ENCODE peak calls at places on chromosome 11, in five cellular contexts. One of them, this sample, is unnamed.

GRCh38 chr11:19844806-19845205 is 132.2 kb downstream of the NAV2 start:
- DNase-seq in spleen: no peak
- DNase-seq in cardiac muscle cell: no peak
- DNase-seq in fibroblast of pulmonary artery: no peak
- DNase-seq in choroid plexus epithelial cell: no peak
- DNase-seq in this sample: no peak

GRCh38 chr11:22465620-22466019 is 127.4 kb downstream of the SLC17A6 start:
- DNase-seq in spleen: no peak
- DNase-seq in cardiac muscle cell: no peak
- DNase-seq in fibroblast of pulmonary artery: no peak
- DNase-seq in choroid plexus epithelial cell: no peak
- DNase-seq in this sample: no peak

GRCh38 chr11:116326146-116326545 is 446.6 kb downstream of the BUD13 start:
- DNase-seq in spleen: no peak
- DNase-seq in cardiac muscle cell: no peak
- DNase-seq in fibroblast of pulmonary artery: no peak
- DNase-seq in choroid plexus epithelial cell: no peak
- DNase-seq in this sample: no peak

GRCh38 chr11:71300187-71300586 is 47.8 kb upstream of the SHANK2 start:
- DNase-seq in spleen: no peak
- DNase-seq in cardiac muscle cell: no peak
- DNase-seq in fibroblast of pulmonary artery: no peak
- DNase-seq in choroid plexus epithelial cell: peak; percentile 22
- DNase-seq in this sample: no peak

GRCh38 chr11:32430586-32431357 is 4.6 kb downstream of the WT1 start:
- DNase-seq in spleen: peak; percentile 72
- DNase-seq in cardiac muscle cell: peak; percentile 61
- DNase-seq in fibroblast of pulmonary artery: peak; percentile 66
- DNase-seq in choroid plexus epithelial cell: no peak
- DNase-seq in this sample: no peak

GRCh38 chr11:62182147-62182869 is 7.7 kb upstream of the SCGB1D1 start:
- DNase-seq in spleen: no peak
- DNase-seq in cardiac muscle cell: no peak
- DNase-seq in fibroblast of pulmonary artery: no peak
- DNase-seq in choroid plexus epithelial cell: no peak
- DNase-seq in this sample: no peak

GRCh38 chr11:92852946-92853345 is 116.5 kb upstream of the MTNR1B start:
- DNase-seq in spleen: no peak
- DNase-seq in cardiac muscle cell: no peak
- DNase-seq in fibroblast of pulmonary artery: no peak
- DNase-seq in choroid plexus epithelial cell: no peak
- DNase-seq in this sample: no peak

GRCh38 chr11:128465946-128466688 is 121.2 kb downstream of the ETS1 start:
- DNase-seq in spleen: no peak
- DNase-seq in cardiac muscle cell: no peak
- DNase-seq in fibroblast of pulmonary artery: no peak
- DNase-seq in choroid plexus epithelial cell: no peak
- DNase-seq in this sample: no peak

GRCh38 chr11:134120143-134120850 is 51.4 kb downstream of the JAM3 start:
- DNase-seq in spleen: no peak
- DNase-seq in cardiac muscle cell: peak; percentile 48
- DNase-seq in fibroblast of pulmonary artery: peak; percentile 93
- DNase-seq in choroid plexus epithelial cell: peak; percentile 94
- DNase-seq in this sample: no peak

GRCh38 chr11:63906585-63906984 is 10.4 kb downstream of the RCOR2 start:
- DNase-seq in spleen: no peak
- DNase-seq in cardiac muscle cell: no peak
- DNase-seq in fibroblast of pulmonary artery: peak; percentile 32
- DNase-seq in choroid plexus epithelial cell: peak; percentile 55
- DNase-seq in this sample: no peak

GRCh38 chr11:96147913-96148312 is 195.1 kb downstream of the MAML2 start:
- DNase-seq in spleen: no peak
- DNase-seq in cardiac muscle cell: no peak
- DNase-seq in fibroblast of pulmonary artery: no peak
- DNase-seq in choroid plexus epithelial cell: no peak
- DNase-seq in this sample: no peak

GRCh38 chr11:10909141-10909883 is 51.5 kb upstream of the ZBED5 start:
- DNase-seq in spleen: no peak
- DNase-seq in cardiac muscle cell: no peak
- DNase-seq in fibroblast of pulmonary artery: no peak
- DNase-seq in choroid plexus epithelial cell: peak; percentile 40
- DNase-seq in this sample: no peak

GRCh38 chr11:12303431-12304149 is 73.8 kb upstream of the PARVA start:
- DNase-seq in spleen: no peak
- DNase-seq in cardiac muscle cell: no peak
- DNase-seq in fibroblast of pulmonary artery: peak; percentile 60
- DNase-seq in choroid plexus epithelial cell: peak; percentile 51
- DNase-seq in this sample: no peak

GRCh38 chr11:121367434-121367833 is 74.9 kb downstream of the SC5D start:
- DNase-seq in spleen: no peak
- DNase-seq in cardiac muscle cell: peak; percentile 12
- DNase-seq in fibroblast of pulmonary artery: peak; percentile 8
- DNase-seq in choroid plexus epithelial cell: peak; percentile 65
- DNase-seq in this sample: peak; percentile 82

GRCh38 chr11:1304376-1304775 is 5.1 kb downstream of the TOLLIP start:
- DNase-seq in spleen: peak; percentile 71
- DNase-seq in cardiac muscle cell: peak; percentile 9
- DNase-seq in fibroblast of pulmonary artery: no peak
- DNase-seq in choroid plexus epithelial cell: no peak
- DNase-seq in this sample: no peak

GRCh38 chr11:797300-798092 is 585 bp downstream of the SLC25A22 start:
- DNase-seq in spleen: peak; percentile 95
- DNase-seq in cardiac muscle cell: peak; percentile 79
- DNase-seq in fibroblast of pulmonary artery: peak; percentile 76
- DNase-seq in choroid plexus epithelial cell: peak; percentile 95
- DNase-seq in this sample: no peak

GRCh38 chr11:102360681-102361080 is 13.7 kb downstream of the BIRC2 start:
- DNase-seq in spleen: no peak
- DNase-seq in cardiac muscle cell: no peak
- DNase-seq in fibroblast of pulmonary artery: no peak
- DNase-seq in choroid plexus epithelial cell: no peak
- DNase-seq in this sample: no peak

GRCh38 chr11:91837649-91838330 is 386.8 kb upstream of the FAT3 start:
- DNase-seq in spleen: no peak
- DNase-seq in cardiac muscle cell: no peak
- DNase-seq in fibroblast of pulmonary artery: no peak
- DNase-seq in choroid plexus epithelial cell: no peak
- DNase-seq in this sample: no peak

GRCh38 chr11:87181143-87181542 is 143.4 kb downstream of the TMEM135 start:
- DNase-seq in spleen: no peak
- DNase-seq in cardiac muscle cell: no peak
- DNase-seq in fibroblast of pulmonary artery: no peak
- DNase-seq in choroid plexus epithelial cell: no peak
- DNase-seq in this sample: no peak

GRCh38 chr11:64359712-64360402 is 895 bp downstream of the RPS6KA4 start:
- DNase-seq in spleen: no peak
- DNase-seq in cardiac muscle cell: no peak
- DNase-seq in fibroblast of pulmonary artery: no peak
- DNase-seq in choroid plexus epithelial cell: no peak
- DNase-seq in this sample: no peak

GRCh38 chr11:8261921-8262551 is 1.6 kb downstream of the LMO1 start:
- DNase-seq in spleen: peak; percentile 58
- DNase-seq in cardiac muscle cell: no peak
- DNase-seq in fibroblast of pulmonary artery: no peak
- DNase-seq in choroid plexus epithelial cell: no peak
- DNase-seq in this sample: no peak

GRCh38 chr11:1228921-1229451 is 6.1 kb downstream of the MUC5B start:
- DNase-seq in spleen: peak; percentile 64
- DNase-seq in cardiac muscle cell: no peak
- DNase-seq in fibroblast of pulmonary artery: no peak
- DNase-seq in choroid plexus epithelial cell: no peak
- DNase-seq in this sample: no peak

GRCh38 chr11:75896843-75897419 is 81.9 kb downstream of the UVRAG start:
- DNase-seq in spleen: no peak
- DNase-seq in cardiac muscle cell: peak; percentile 52
- DNase-seq in fibroblast of pulmonary artery: peak; percentile 68
- DNase-seq in choroid plexus epithelial cell: peak; percentile 66
- DNase-seq in this sample: no peak

GRCh38 chr11:8248786-8249185 is 14.9 kb downstream of the LMO1 start:
- DNase-seq in spleen: peak; percentile 51
- DNase-seq in cardiac muscle cell: no peak
- DNase-seq in fibroblast of pulmonary artery: no peak
- DNase-seq in choroid plexus epithelial cell: no peak
- DNase-seq in this sample: no peak

GRCh38 chr11:36469881-36470802 is 39.9 kb downstream of the TRAF6 start:
- DNase-seq in spleen: no peak
- DNase-seq in cardiac muscle cell: no peak
- DNase-seq in fibroblast of pulmonary artery: peak; percentile 66
- DNase-seq in choroid plexus epithelial cell: peak; percentile 81
- DNase-seq in this sample: no peak

GRCh38 chr11:85627332-85627997 is at the start of gene DLG2:
- DNase-seq in spleen: no peak
- DNase-seq in cardiac muscle cell: peak; percentile 46
- DNase-seq in fibroblast of pulmonary artery: peak; percentile 39
- DNase-seq in choroid plexus epithelial cell: peak; percentile 24
- DNase-seq in this sample: no peak

GRCh38 chr11:47007579-47007978 is 71.0 kb downstream of the CSTPP1 start:
- DNase-seq in spleen: no peak
- DNase-seq in cardiac muscle cell: no peak
- DNase-seq in fibroblast of pulmonary artery: no peak
- DNase-seq in choroid plexus epithelial cell: no peak
- DNase-seq in this sample: no peak
- H3K4me3 ChIP-seq in spleen: no peak overlapping the region
- H3K4me3 ChIP-seq in cardiac muscle cell: no peak overlapping the region
- H3K4me3 ChIP-seq in fibroblast of pulmonary artery: no peak overlapping the region
- H3K4me3 ChIP-seq in choroid plexus epithelial cell: no peak overlapping the region
- H3K4me3 ChIP-seq in this sample: no peak overlapping the region

GRCh38 chr11:130428271-130428670 is at the start of gene ADAMTS8:
- DNase-seq in spleen: no peak
- DNase-seq in cardiac muscle cell: peak; percentile 61
- DNase-seq in fibroblast of pulmonary artery: no peak
- DNase-seq in choroid plexus epithelial cell: no peak
- DNase-seq in this sample: no peak

GRCh38 chr11:130427049-130427388 is 1.4 kb downstream of the ADAMTS8 start:
- DNase-seq in spleen: no peak
- DNase-seq in cardiac muscle cell: no peak
- DNase-seq in fibroblast of pulmonary artery: no peak
- DNase-seq in choroid plexus epithelial cell: no peak
- DNase-seq in this sample: no peak

GRCh38 chr11:130428692-130429681 is 578 bp upstream of the ADAMTS8 start:
- DNase-seq in spleen: no peak
- DNase-seq in cardiac muscle cell: no peak
- DNase-seq in fibroblast of pulmonary artery: no peak
- DNase-seq in choroid plexus epithelial cell: no peak
- DNase-seq in this sample: no peak

GRCh38 chr11:130426223-130427048 is 2.0 kb downstream of the ADAMTS8 start:
- DNase-seq in spleen: no peak
- DNase-seq in cardiac muscle cell: no peak
- DNase-seq in fibroblast of pulmonary artery: no peak
- DNase-seq in choroid plexus epithelial cell: no peak
- DNase-seq in this sample: no peak

GRCh38 chr11:130427581-130428211 is 713 bp downstream of the ADAMTS8 start:
- DNase-seq in spleen: no peak
- DNase-seq in cardiac muscle cell: peak; percentile 51
- DNase-seq in fibroblast of pulmonary artery: no peak
- DNase-seq in choroid plexus epithelial cell: no peak
- DNase-seq in this sample: no peak
- TF ChIP-seq CTCF in spleen: no peak
- TF ChIP-seq CTCF in cardiac muscle cell: peak; percentile 10
- TF ChIP-seq CTCF in fibroblast of pulmonary artery: no peak
- TF ChIP-seq CTCF in choroid plexus epithelial cell: peak; percentile 36
- TF ChIP-seq CTCF in this sample: no peak

GRCh38 chr11:43920598-43921419 is 21.6 kb upstream of the C11orf96 start:
- DNase-seq in spleen: no peak
- DNase-seq in cardiac muscle cell: no peak
- DNase-seq in fibroblast of pulmonary artery: peak; percentile 100
- DNase-seq in choroid plexus epithelial cell: peak; percentile 100
- DNase-seq in this sample: no peak
- H3K4me3 ChIP-seq in spleen: no peak overlapping the region
- H3K4me3 ChIP-seq in cardiac muscle cell: no peak overlapping the region
- H3K4me3 ChIP-seq in fibroblast of pulmonary artery: no peak overlapping the region
- H3K4me3 ChIP-seq in choroid plexus epithelial cell: no peak overlapping the region
- H3K4me3 ChIP-seq in this sample: no peak overlapping the region

DNA sequence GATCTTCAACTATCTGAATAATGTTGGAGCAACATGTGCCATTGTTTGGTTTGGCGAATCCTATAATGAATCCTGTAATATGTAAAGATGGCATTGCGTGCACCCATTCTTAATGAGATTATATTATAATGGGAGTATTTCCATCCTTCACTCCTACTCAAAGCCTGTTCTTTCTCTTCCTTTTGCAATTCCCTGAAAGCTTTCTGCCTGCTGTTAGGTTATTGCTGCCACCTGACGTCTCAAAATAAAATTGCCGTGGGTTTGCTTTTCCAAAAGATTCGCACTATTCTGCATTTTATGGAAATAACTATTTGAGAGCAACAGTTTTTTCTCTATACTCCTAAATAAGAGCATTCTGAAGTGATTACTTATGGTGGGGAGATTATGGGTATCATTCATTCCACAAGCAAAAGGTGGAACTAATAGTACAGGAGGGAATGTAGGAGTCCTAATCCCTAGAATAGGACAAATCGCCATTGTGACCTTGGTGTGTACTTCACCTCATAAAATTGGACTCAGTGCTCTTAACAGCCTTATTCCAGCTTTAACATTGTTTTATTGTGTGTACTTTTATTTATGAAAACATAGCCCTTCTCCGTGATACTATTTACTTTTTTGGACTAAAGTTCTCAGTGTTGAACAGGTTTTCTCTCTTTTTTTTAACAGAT is 69.6 kb upstream of the ALKBH3 start:
- DNase-seq in spleen: no peak
- DNase-seq in cardiac muscle cell: peak; percentile 7
- DNase-seq in fibroblast of pulmonary artery: peak; percentile 46
- DNase-seq in choroid plexus epithelial cell: peak; percentile 62
- DNase-seq in this sample: no peak
- TF ChIP-seq CTCF in spleen: no peak
- TF ChIP-seq CTCF in cardiac muscle cell: peak; percentile 43
- TF ChIP-seq CTCF in fibroblast of pulmonary artery: peak; percentile 51
- TF ChIP-seq CTCF in choroid plexus epithelial cell: peak; percentile 65
- TF ChIP-seq CTCF in this sample: no peak

GRCh38 chr11:34030386-34030785 is 21.1 kb upstream of the CAPRIN1 start:
- DNase-seq in spleen: no peak
- DNase-seq in cardiac muscle cell: no peak
- DNase-seq in fibroblast of pulmonary artery: no peak
- DNase-seq in choroid plexus epithelial cell: no peak
- DNase-seq in this sample: no peak
- H3K4me3 ChIP-seq in spleen: no peak overlapping the region
- H3K4me3 ChIP-seq in cardiac muscle cell: no peak overlapping the region
- H3K4me3 ChIP-seq in fibroblast of pulmonary artery: no peak overlapping the region
- H3K4me3 ChIP-seq in choroid plexus epithelial cell: no peak overlapping the region
- H3K4me3 ChIP-seq in this sample: no peak overlapping the region

DNA sequence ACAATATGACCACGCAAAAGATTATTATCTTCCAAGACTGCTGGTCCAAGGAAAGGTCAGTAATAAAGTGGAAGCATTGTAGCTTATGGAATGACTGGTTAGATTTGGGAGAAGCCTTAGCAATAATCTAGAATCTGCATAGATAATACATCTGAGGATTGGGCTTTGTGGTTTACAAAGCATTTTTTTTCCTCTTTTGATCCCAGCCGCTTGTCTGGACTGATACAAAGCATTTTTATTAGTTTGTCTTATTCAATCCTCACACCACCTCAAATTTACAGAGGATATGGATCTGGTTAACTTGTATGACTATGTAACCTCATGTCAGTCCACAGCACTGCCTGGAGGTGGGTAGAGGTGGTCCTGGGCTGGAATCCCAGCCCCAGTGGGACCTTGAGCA is 990 bp upstream of the THRSP start:
- DNase-seq in spleen: no peak
- DNase-seq in cardiac muscle cell: no peak
- DNase-seq in fibroblast of pulmonary artery: no peak
- DNase-seq in choroid plexus epithelial cell: no peak
- DNase-seq in this sample: no peak
- TF ChIP-seq CTCF in spleen: no peak
- TF ChIP-seq CTCF in cardiac muscle cell: no peak
- TF ChIP-seq CTCF in fibroblast of pulmonary artery: no peak
- TF ChIP-seq CTCF in choroid plexus epithelial cell: no peak
- TF ChIP-seq CTCF in this sample: no peak

This sample was measured in GM12864.